ENCODE peak calls at places on chromosomes 11 and 22, in ten cellular contexts. V is sigmoid colon, F is lower lobe of right lung, W is GM10248, Q is fibroblast of mammary gland, U is astrocyte of the cerebellum, D is GM12864, I is choroid plexus epithelial cell, M is PC-9, S is coronary artery. C is an unnamed sample.

GRCh38 chr22:19238900-19239299 is 52.6 kb downstream of the CLTCL1 start:
- DNase-seq in V (no peak), F (no peak), W (no peak), Q (no peak), U (no peak), D (no peak), I (no peak), M (no peak), S (no peak), C (no peak)

GRCh38 chr11:2748814-2749554 is 49.2 kb upstream of the KCNQ1OT1 start:
- DNase-seq in V (peak), F (peak), W (no peak), Q (no peak), U (no peak), D (no peak), I (no peak), M (no peak), S (no peak), C (no peak)

GRCh38 chr22:40407021-40407761 is 36.8 kb downstream of the SGSM3 start:
- DNase-seq in V (no peak), F (peak), W (no peak), Q (no peak), U (no peak), D (no peak), I (no peak), M (no peak), S (no peak), C (no peak)

GRCh38 chr11:32374261-32374711 is 61.1 kb downstream of the WT1 start:
- DNase-seq in V (no peak), F (no peak), W (peak), Q (peak), U (no peak), D (peak), I (peak), M (no peak), S (no peak), C (peak)

GRCh38 chr11:3202305-3202704 is 16.3 kb downstream of the MRGPRG start:
- DNase-seq in V (peak), F (no peak), W (no peak), Q (no peak), U (no peak), D (no peak), I (no peak), M (no peak), S (no peak), C (no peak)

GRCh38 chr11:135074397-135074998 is 662.5 kb upstream of the B3GAT1 start:
- DNase-seq in V (no peak), F (no peak), W (no peak), Q (peak), U (no peak), D (no peak), I (peak), M (no peak), S (no peak), C (no peak)

GRCh38 chr11:108117746-108118371 is 3.5 kb upstream of the ACAT1 start:
- DNase-seq in V (no peak), F (no peak), W (peak), Q (peak), U (peak), D (no peak), I (peak), M (peak), S (no peak), C (peak)

GRCh38 chr11:9498457-9499078 is 37.8 kb downstream of the ZNF143 start:
- DNase-seq in V (no peak), F (no peak), W (no peak), Q (no peak), U (no peak), D (no peak), I (no peak), M (no peak), S (no peak), C (no peak)

GRCh38 chr11:70572974-70573260 is 174.6 kb downstream of the CTTN start:
- DNase-seq in V (no peak), F (peak), W (no peak), Q (no peak), U (no peak), D (no peak), I (no peak), M (peak), S (no peak), C (no peak)

GRCh38 chr22:24133187-24133965 is 47.9 kb upstream of the SUSD2 start:
- DNase-seq in V (peak), F (peak), W (no peak), Q (peak), U (no peak), D (no peak), I (peak), M (no peak), S (no peak), C (no peak)

GRCh38 chr11:45449036-45449601 is 163.0 kb upstream of the SYT13 start:
- DNase-seq in V (no peak), F (no peak), W (no peak), Q (no peak), U (no peak), D (no peak), I (no peak), M (no peak), S (no peak), C (no peak)

GRCh38 chr11:90256404-90257157 is 33.7 kb upstream of the CHORDC1 start:
- DNase-seq in V (no peak), F (no peak), W (no peak), Q (no peak), U (no peak), D (no peak), I (no peak), M (no peak), S (no peak), C (no peak)

GRCh38 chr11:57900315-57900714 is 123.4 kb upstream of the OR9Q1 start:
- DNase-seq in V (no peak), F (no peak), W (no peak), Q (no peak), U (no peak), D (no peak), I (no peak), M (peak), S (no peak), C (no peak)

GRCh38 chr11:45774786-45775185 is 30.2 kb upstream of the SLC35C1 start:
- DNase-seq in V (no peak), F (no peak), W (no peak), Q (no peak), U (no peak), D (no peak), I (no peak), M (no peak), S (no peak), C (no peak)

GRCh38 chr11:83007909-83008580 is 63.7 kb downstream of the RAB30 start:
- DNase-seq in V (no peak), F (peak), W (peak), Q (no peak), U (no peak), D (peak), I (peak), M (no peak), S (no peak), C (no peak)

GRCh38 chr11:130076774-130077481 is 7.2 kb downstream of the APLP2 start:
- DNase-seq in V (no peak), F (no peak), W (no peak), Q (no peak), U (no peak), D (no peak), I (no peak), M (no peak), S (no peak), C (no peak)

DNA sequence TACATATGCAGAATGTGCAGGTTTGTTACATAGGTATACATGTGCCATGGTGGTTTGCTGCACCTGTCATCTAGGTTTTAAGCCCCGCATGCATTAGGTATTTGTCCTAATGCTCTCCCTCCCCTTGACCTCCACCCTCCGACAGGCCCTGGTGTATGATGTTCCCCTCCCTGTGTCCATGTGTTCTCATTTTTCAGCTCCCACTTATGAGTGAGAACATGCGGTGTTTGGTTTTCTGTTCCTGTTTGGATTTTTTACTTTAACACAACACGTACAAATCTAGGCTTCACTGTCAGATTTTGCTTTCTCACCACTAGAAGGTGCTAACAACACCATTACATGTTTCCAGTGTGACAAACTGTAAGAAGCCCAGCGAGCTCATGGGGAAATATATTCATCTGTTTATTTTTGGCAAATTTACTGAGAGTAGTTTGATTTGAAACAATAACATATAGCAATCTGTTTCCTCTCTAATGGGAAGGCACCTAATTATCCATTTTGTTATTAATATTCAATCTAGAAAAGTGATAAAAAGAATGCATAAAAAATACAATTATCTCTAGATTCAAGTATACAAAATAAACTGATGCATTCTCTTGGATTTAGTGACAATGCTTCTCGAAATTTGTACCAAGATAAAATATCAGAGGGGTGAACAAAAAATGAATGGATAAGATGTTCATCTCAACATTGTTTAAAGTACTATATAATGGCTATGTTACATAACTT is 23.2 kb upstream of the BIRC3 start:
- DNase-seq in V (no peak), F (no peak), W (peak), Q (peak), U (no peak), D (peak), I (peak), M (peak), S (no peak), C (peak)
- TF ChIP-seq CTCF in V (peak), F (peak), W (peak), Q (peak), U (peak), D (peak), I (peak), M (peak), S (peak), C (peak)

DNA sequence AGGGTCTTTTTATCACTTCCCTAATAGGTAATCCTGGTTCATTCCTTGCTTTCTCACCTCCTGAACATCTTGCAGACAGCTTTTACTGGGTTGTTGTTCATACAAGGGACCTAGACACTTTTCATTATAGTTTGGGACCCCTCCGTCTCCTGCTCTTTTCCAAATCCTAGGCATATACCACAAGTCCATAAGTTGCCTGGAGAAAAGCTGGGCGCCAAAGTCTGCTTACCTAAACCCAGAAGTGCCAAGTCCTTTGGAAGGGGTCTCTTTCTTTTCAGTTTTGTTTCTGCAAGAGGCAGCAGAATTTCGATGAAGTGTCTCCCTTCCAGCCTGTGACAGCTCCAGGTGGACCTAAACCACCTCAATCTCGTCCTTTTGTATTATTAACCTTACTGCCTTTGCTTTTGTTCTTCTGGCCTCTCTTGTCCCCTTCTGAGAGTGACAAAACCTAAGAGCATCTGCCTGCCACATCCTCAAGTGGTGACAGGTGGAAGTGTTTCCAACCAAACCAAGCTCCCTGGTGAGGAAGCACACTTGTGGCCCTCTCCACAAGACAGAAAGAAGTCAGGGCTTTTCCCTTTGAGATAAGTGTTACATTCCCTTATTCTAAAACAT is 19.5 kb upstream of the P2RY6 start:
- DNase-seq in V (peak), F (no peak), W (no peak), Q (no peak), U (no peak), D (no peak), I (no peak), M (no peak), S (peak), C (no peak)
- TF ChIP-seq CTCF in V (no peak), F (no peak), W (peak), Q (no peak), U (no peak), D (peak), I (peak), M (peak), S (no peak), C (no peak)

GRCh38 chr11:87213444-87213843 is 175.7 kb downstream of the TMEM135 start:
- DNase-seq in V (no peak), F (no peak), W (no peak), Q (no peak), U (no peak), D (no peak), I (no peak), M (no peak), S (no peak), C (peak)
- TF ChIP-seq CTCF in V (no peak), F (no peak), W (no peak), Q (no peak), U (no peak), D (no peak), I (no peak), M (no peak), S (no peak), C (no peak)

GRCh38 chr11:127157225-127157624 is 156.7 kb upstream of the KIRREL3 start:
- DNase-seq in V (no peak), F (no peak), W (no peak), Q (no peak), U (no peak), D (no peak), I (no peak), M (no peak), S (no peak), C (no peak)
- TF ChIP-seq CTCF in V (no peak), F (no peak), W (no peak), Q (no peak), U (no peak), D (peak), I (no peak), M (no peak), S (no peak), C (no peak)

GRCh38 chr11:14234446-14234845 is 124.5 kb downstream of the RRAS2 start:
- DNase-seq in V (no peak), F (no peak), W (no peak), Q (no peak), U (no peak), D (no peak), I (no peak), M (no peak), S (no peak), C (no peak)

GRCh38 chr11:14232652-14233051 is 126.3 kb downstream of the RRAS2 start:
- DNase-seq in V (no peak), F (no peak), W (no peak), Q (no peak), U (no peak), D (no peak), I (no peak), M (no peak), S (no peak), C (no peak)

GRCh38 chr11:14228356-14228755 is 130.6 kb downstream of the RRAS2 start:
- DNase-seq in V (no peak), F (no peak), W (no peak), Q (no peak), U (no peak), D (no peak), I (no peak), M (no peak), S (no peak), C (no peak)

GRCh38 chr11:14229472-14229871 is 129.5 kb downstream of the RRAS2 start:
- DNase-seq in V (no peak), F (no peak), W (no peak), Q (no peak), U (no peak), D (no peak), I (no peak), M (no peak), S (no peak), C (no peak)

GRCh38 chr11:14230407-14230806 is 128.6 kb downstream of the RRAS2 start:
- DNase-seq in V (no peak), F (no peak), W (no peak), Q (no peak), U (no peak), D (no peak), I (no peak), M (no peak), S (no peak), C (no peak)
- TF ChIP-seq CTCF in V (no peak), F (no peak), W (no peak), Q (no peak), U (no peak), D (no peak), I (no peak), M (no peak), S (no peak), C (no peak)

GRCh38 chr22:37199839-37200161 is 11.8 kb upstream of the C1QTNF6 start:
- DNase-seq in V (no peak), F (no peak), W (no peak), Q (no peak), U (no peak), D (no peak), I (no peak), M (peak), S (no peak), C (no peak)
- TF ChIP-seq CTCF in V (no peak), F (no peak), W (no peak), Q (no peak), U (no peak), D (no peak), I (no peak), M (peak), S (no peak), C (peak)

DNA sequence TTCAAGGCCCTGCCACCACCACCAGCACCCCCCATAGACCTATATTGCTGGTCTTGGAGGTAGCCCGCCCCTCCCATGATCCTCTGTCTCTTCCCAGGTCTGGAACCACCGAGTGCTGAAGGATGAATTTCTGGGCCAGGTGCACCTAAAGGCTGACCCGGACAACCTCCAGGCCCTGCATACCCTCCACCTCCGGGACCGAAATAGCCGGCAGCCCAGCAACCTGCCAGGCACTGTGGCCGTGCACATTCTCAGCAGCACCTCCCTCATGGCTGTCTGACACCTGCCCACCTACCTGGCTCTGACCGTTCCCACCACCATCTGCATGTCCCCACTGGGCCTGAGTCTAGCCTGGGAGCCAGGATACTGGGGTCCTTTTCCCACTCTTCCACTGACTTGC is 4.5 kb upstream of the MYO7A start:
- DNase-seq in V (no peak), F (no peak), W (no peak), Q (no peak), U (no peak), D (no peak), I (no peak), M (no peak), S (no peak), C (no peak)
- TF ChIP-seq CTCF in V (no peak), F (no peak), W (no peak), Q (no peak), U (no peak), D (no peak), I (no peak), M (no peak), S (no peak), C (no peak)

GRCh38 chr11:67732045-67732787 is 57.8 kb upstream of the ALDH3B2 start:
- DNase-seq in V (no peak), F (no peak), W (peak), Q (no peak), U (no peak), D (no peak), I (no peak), M (no peak), S (no peak), C (peak)
- TF ChIP-seq CTCF in V (no peak), F (peak), W (peak), Q (peak), U (no peak), D (peak), I (peak), M (no peak), S (no peak), C (peak)